ENCODE peak calls at places on chromosomes 16 and 17, in six cellular contexts. One of them, this sample, is unnamed.

GRCh38 chr16:1863681-1864460 is 8.1 kb downstream of the MEIOB start:
- DNase-seq in heart right ventricle: no peak
- DNase-seq in transverse colon: no peak
- DNase-seq in left lung: no peak
- DNase-seq in PC-3: peak; percentile 43
- DNase-seq in IMR-90: peak; percentile 44
- DNase-seq in this sample: no peak

GRCh38 chr17:70613681-70614080 is 444.3 kb downstream of the KCNJ2 start:
- DNase-seq in left lung: no peak
- DNase-seq in heart right ventricle: no peak
- DNase-seq in IMR-90: no peak
- DNase-seq in PC-3: no peak
- DNase-seq in transverse colon: no peak
- DNase-seq in this sample: no peak

GRCh38 chr16:66250686-66251405 is 115.6 kb upstream of the CDH5 start:
- DNase-seq in PC-3: peak; percentile 14
- DNase-seq in heart right ventricle: peak; percentile 78
- DNase-seq in IMR-90: peak; percentile 73
- DNase-seq in transverse colon: peak; percentile 48
- DNase-seq in left lung: no peak
- DNase-seq in this sample: peak; percentile 81

GRCh38 chr17:83092186-83092585 is 12.8 kb downstream of the METRNL start:
- DNase-seq in PC-3: no peak
- DNase-seq in IMR-90: no peak
- DNase-seq in heart right ventricle: no peak
- DNase-seq in left lung: no peak
- DNase-seq in transverse colon: no peak
- DNase-seq in this sample: no peak

GRCh38 chr17:43694081-43694870 is 32.6 kb upstream of the MEOX1 start:
- DNase-seq in left lung: peak; percentile 86
- DNase-seq in transverse colon: peak; percentile 78
- DNase-seq in IMR-90: peak; percentile 75
- DNase-seq in heart right ventricle: peak; percentile 61
- DNase-seq in PC-3: peak; percentile 97
- DNase-seq in this sample: peak; percentile 81

GRCh38 chr17:64393000-64393402 is 2.3 kb upstream of the PECAM1 start:
- DNase-seq in IMR-90: no peak
- DNase-seq in left lung: no peak
- DNase-seq in heart right ventricle: no peak
- DNase-seq in transverse colon: no peak
- DNase-seq in PC-3: no peak
- DNase-seq in this sample: no peak

GRCh38 chr16:1614226-1615102 is 2.3 kb downstream of the CRAMP1 start:
- DNase-seq in transverse colon: peak; percentile 17
- DNase-seq in left lung: peak; percentile 85
- DNase-seq in heart right ventricle: peak; percentile 28
- DNase-seq in IMR-90: peak; percentile 30
- DNase-seq in PC-3: peak; percentile 12
- DNase-seq in this sample: peak; percentile 68

GRCh38 chr17:35084987-35085386 is 21.5 kb upstream of the RFFL start:
- DNase-seq in transverse colon: peak; percentile 21
- DNase-seq in heart right ventricle: no peak
- DNase-seq in IMR-90: peak; percentile 72
- DNase-seq in left lung: no peak
- DNase-seq in PC-3: peak; percentile 93
- DNase-seq in this sample: no peak

GRCh38 chr16:10009691-10010090 is 172.5 kb downstream of the GRIN2A start:
- DNase-seq in heart right ventricle: no peak
- DNase-seq in PC-3: no peak
- DNase-seq in IMR-90: no peak
- DNase-seq in transverse colon: no peak
- DNase-seq in left lung: no peak
- DNase-seq in this sample: no peak

GRCh38 chr16:21986692-21987246 is 14.1 kb downstream of the PDZD9 start:
- DNase-seq in transverse colon: no peak
- DNase-seq in IMR-90: no peak
- DNase-seq in left lung: no peak
- DNase-seq in PC-3: no peak
- DNase-seq in heart right ventricle: no peak
- DNase-seq in this sample: no peak

GRCh38 chr17:30952645-30953393 is 18.0 kb upstream of the RNF135 start:
- DNase-seq in IMR-90: no peak
- DNase-seq in PC-3: no peak
- DNase-seq in left lung: peak; percentile 83
- DNase-seq in heart right ventricle: no peak
- DNase-seq in transverse colon: peak; percentile 25
- DNase-seq in this sample: no peak

GRCh38 chr16:4477966-4478365 is 1.8 kb downstream of the HMOX2 start:
- DNase-seq in heart right ventricle: no peak
- DNase-seq in PC-3: peak; percentile 46
- DNase-seq in transverse colon: no peak
- DNase-seq in left lung: no peak
- DNase-seq in IMR-90: peak; percentile 61
- DNase-seq in this sample: no peak

GRCh38 chr17:33523577-33523981 is 230.5 kb upstream of the ASIC2 start:
- DNase-seq in left lung: no peak
- DNase-seq in IMR-90: no peak
- DNase-seq in PC-3: no peak
- DNase-seq in heart right ventricle: no peak
- DNase-seq in transverse colon: peak; percentile 10
- DNase-seq in this sample: peak; percentile 20

GRCh38 chr17:48445248-48445620 is 15.2 kb upstream of the SKAP1 start:
- DNase-seq in heart right ventricle: no peak
- DNase-seq in IMR-90: no peak
- DNase-seq in PC-3: no peak
- DNase-seq in left lung: no peak
- DNase-seq in transverse colon: no peak
- DNase-seq in this sample: no peak

GRCh38 chr16:5075637-5076036 is 4.0 kb downstream of the ALG1 start:
- DNase-seq in heart right ventricle: no peak
- DNase-seq in left lung: no peak
- DNase-seq in transverse colon: no peak
- DNase-seq in IMR-90: no peak
- DNase-seq in PC-3: no peak
- DNase-seq in this sample: peak; percentile 6

GRCh38 chr16:58661199-58661830 is 23.3 kb downstream of the SLC38A7 start:
- DNase-seq in left lung: no peak
- DNase-seq in transverse colon: peak; percentile 38
- DNase-seq in IMR-90: peak; percentile 91
- DNase-seq in heart right ventricle: no peak
- DNase-seq in PC-3: peak; percentile 85
- DNase-seq in this sample: peak; percentile 54

GRCh38 chr17:76492250-76492988 is 8.8 kb downstream of the RHBDF2 start:
- DNase-seq in transverse colon: peak; percentile 78
- DNase-seq in heart right ventricle: peak; percentile 28
- DNase-seq in IMR-90: no peak
- DNase-seq in PC-3: no peak
- DNase-seq in left lung: no peak
- DNase-seq in this sample: no peak

GRCh38 chr16:2964416-2965223 is 545 bp downstream of the KREMEN2 start:
- DNase-seq in heart right ventricle: no peak
- DNase-seq in PC-3: peak; percentile 71
- DNase-seq in left lung: peak; percentile 89
- DNase-seq in IMR-90: no peak
- DNase-seq in transverse colon: peak; percentile 58
- DNase-seq in this sample: peak; percentile 58

GRCh38 chr17:70810609-70811008 is 641.3 kb downstream of the KCNJ2 start:
- DNase-seq in PC-3: peak; percentile 56
- DNase-seq in IMR-90: peak; percentile 70
- DNase-seq in left lung: no peak
- DNase-seq in transverse colon: no peak
- DNase-seq in heart right ventricle: no peak
- DNase-seq in this sample: no peak

GRCh38 chr16:2954228-2954627 is 9.8 kb upstream of the KREMEN2 start:
- DNase-seq in PC-3: no peak
- DNase-seq in transverse colon: no peak
- DNase-seq in heart right ventricle: no peak
- DNase-seq in left lung: no peak
- DNase-seq in IMR-90: no peak
- DNase-seq in this sample: peak; percentile 32

GRCh38 chr17:47278561-47278960 is 24.9 kb downstream of the ITGB3 start:
- DNase-seq in transverse colon: no peak
- DNase-seq in heart right ventricle: no peak
- DNase-seq in PC-3: no peak
- DNase-seq in left lung: no peak
- DNase-seq in IMR-90: no peak
- DNase-seq in this sample: no peak

GRCh38 chr17:47277921-47278320 is 24.3 kb downstream of the ITGB3 start:
- DNase-seq in transverse colon: no peak
- DNase-seq in PC-3: no peak
- DNase-seq in left lung: no peak
- DNase-seq in IMR-90: peak; percentile 65
- DNase-seq in heart right ventricle: no peak
- DNase-seq in this sample: no peak

GRCh38 chr17:47280072-47280811 is 26.6 kb downstream of the ITGB3 start:
- DNase-seq in left lung: no peak
- DNase-seq in transverse colon: no peak
- DNase-seq in heart right ventricle: no peak
- DNase-seq in IMR-90: peak; percentile 48
- DNase-seq in PC-3: no peak
- DNase-seq in this sample: no peak

GRCh38 chr17:47281246-47281645 is 27.6 kb downstream of the ITGB3 start:
- DNase-seq in PC-3: no peak
- DNase-seq in IMR-90: no peak
- DNase-seq in transverse colon: no peak
- DNase-seq in heart right ventricle: no peak
- DNase-seq in left lung: no peak
- DNase-seq in this sample: no peak

GRCh38 chr17:47279062-47279801 is 25.6 kb downstream of the ITGB3 start:
- DNase-seq in PC-3: peak; percentile 82
- DNase-seq in heart right ventricle: peak; percentile 67
- DNase-seq in transverse colon: peak; percentile 56
- DNase-seq in left lung: no peak
- DNase-seq in IMR-90: peak; percentile 97
- DNase-seq in this sample: peak; percentile 82
- H3K27me3 ChIP-seq in PC-3: no peaks in the 10 kb centered on the region
- H3K27me3 ChIP-seq in heart right ventricle: no peaks in the 10 kb centered on the region
- H3K27me3 ChIP-seq in transverse colon: no peaks in the 10 kb centered on the region
- H3K27me3 ChIP-seq in left lung: no peaks in the 10 kb centered on the region
- H3K27me3 ChIP-seq in IMR-90: no peaks in the 10 kb centered on the region
- H3K27me3 ChIP-seq in this sample: no peaks in the 10 kb centered on the region

DNA sequence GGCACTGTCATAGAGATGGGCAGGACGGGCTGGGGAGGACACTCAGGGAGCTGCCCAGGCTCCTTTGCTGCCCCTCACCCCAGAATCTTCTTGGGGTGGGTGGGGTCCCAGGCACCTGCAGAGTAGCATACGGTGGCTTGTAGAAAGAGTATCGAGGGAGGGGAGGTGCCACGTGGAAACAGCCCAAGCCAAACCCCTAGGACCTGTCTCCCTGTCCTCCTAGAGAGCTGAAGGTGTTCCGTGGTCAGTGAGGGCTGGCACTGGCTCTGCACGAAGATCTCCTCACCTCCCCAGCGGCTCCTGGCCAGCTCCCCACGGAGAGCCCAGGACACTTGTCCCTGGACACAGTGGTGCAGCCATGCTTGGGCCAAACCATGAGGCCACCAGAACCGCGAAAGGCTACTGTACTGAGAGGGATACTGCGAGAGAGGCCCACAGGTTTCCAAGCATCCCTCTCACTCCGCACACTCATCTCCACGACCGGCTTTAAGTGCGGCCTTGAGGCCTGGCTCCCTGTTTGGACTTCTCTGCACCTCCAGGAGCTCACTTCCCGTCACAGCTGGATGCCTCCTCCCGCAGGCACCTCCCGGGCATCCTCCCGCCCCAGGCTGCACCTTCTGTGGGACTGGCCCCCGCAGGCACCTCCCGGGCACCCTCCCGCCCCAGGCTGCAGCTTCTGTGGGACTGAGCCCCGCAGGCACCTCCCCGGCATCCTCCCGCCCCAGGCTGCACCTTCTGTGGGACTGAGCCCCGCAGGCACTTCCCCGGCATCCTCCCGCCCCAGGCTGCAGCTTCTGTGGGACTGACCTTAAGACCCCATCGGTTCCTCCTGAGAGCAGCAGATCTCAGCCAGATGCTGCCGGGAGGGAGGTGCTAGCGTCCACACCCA is 2.0 kb upstream of the MAFG start:
- DNase-seq in heart right ventricle: no peak
- DNase-seq in left lung: peak; percentile 59
- DNase-seq in PC-3: no peak
- DNase-seq in IMR-90: no peak
- DNase-seq in transverse colon: no peak
- DNase-seq in this sample: peak; percentile 48
- H3K4me1 ChIP-seq in heart right ventricle: peaks cover 31% of the 10 kb centered on the region
- H3K4me1 ChIP-seq in left lung: peaks cover 36% of the 10 kb centered on the region
- H3K4me1 ChIP-seq in PC-3: peaks cover 23% of the 10 kb centered on the region
- H3K4me1 ChIP-seq in IMR-90: peaks cover 15% of the 10 kb centered on the region
- H3K4me1 ChIP-seq in transverse colon: peaks cover 20% of the 10 kb centered on the region
- H3K4me1 ChIP-seq in this sample: peaks cover 16% of the 10 kb centered on the region

DNA sequence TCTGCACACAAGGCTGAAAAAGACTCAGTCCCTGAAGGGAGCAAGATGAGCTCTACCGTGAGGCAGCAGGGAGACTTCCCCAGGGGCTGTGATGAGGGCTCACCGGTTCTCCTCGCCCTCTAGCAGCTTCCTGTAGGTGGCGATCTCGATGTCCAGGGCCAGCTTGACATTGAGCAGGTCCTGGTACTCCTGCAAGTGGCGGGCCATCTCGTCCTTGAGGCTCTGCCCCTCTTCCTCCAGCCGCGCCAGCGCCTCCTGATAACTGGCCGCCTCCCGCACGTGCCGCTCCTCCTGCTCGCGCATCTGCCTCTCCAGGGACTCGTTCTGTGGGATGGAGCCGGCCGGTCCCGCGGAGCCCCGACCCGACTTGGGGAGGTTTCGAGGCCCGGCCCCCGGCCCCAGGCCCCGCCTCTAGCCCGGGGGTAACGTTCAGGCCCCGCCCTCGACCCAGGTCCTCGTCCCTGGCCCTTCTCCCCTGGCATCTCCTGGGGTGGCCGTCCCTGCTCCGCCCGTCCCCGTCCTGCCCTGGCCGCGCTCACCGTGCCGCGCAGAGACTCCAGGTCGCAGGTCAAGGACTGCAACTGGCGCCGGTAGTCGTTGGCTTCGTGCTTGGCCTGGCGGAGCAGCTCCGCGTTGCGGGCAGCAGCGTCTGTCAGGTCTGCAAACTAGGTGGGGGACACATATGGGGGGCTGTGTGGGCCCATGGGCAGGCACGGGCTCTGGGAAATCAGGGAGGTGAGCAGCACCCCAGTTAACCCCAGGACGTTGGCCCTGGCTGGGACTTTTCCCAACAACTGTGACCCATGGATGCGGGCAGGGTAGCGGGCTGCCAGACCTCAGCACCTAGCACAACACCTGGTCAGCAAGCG is 3.9 kb downstream of the GFAP start:
- DNase-seq in PC-3: peak; percentile 48
- DNase-seq in heart right ventricle: peak; percentile 63
- DNase-seq in left lung: peak; percentile 84
- DNase-seq in transverse colon: peak; percentile 72
- DNase-seq in IMR-90: peak; percentile 24
- DNase-seq in this sample: peak; percentile 40
- H3K4me3 ChIP-seq in PC-3: no peak overlapping the region
- H3K4me3 ChIP-seq in heart right ventricle: peak overlapping the region; percentile 51
- H3K4me3 ChIP-seq in left lung: peak overlapping the region; percentile 11
- H3K4me3 ChIP-seq in transverse colon: peak overlapping the region; percentile 5
- H3K4me3 ChIP-seq in IMR-90: no peak overlapping the region
- H3K4me3 ChIP-seq in this sample: peak overlapping the region; percentile 51

DNA sequence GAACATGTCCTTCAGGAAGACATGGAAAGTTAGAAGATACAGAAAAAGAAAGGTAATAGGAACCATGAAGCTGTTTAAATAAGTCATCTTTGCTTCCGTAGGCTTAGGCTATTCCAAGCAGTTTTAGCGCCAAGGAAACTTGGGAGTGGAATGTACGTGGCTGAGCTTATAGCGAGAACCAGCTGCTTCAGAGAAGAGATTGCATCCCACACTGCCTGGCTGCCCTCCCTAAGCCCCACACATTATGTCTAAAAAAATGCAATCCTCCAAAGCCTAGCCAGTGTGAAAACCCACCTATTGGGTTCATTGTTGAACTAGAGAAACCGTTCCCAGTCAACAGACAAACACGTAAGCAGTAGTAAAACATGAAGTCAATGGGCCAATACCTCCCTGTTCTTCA is 149.9 kb downstream of the SLC39A11 start:
- DNase-seq in heart right ventricle: no peak
- DNase-seq in PC-3: no peak
- DNase-seq in IMR-90: peak; percentile 20
- DNase-seq in transverse colon: no peak
- DNase-seq in left lung: no peak
- DNase-seq in this sample: no peak
- H3K27me3 ChIP-seq in heart right ventricle: no peaks in the 10 kb centered on the region
- H3K27me3 ChIP-seq in PC-3: no peaks in the 10 kb centered on the region
- H3K27me3 ChIP-seq in IMR-90: no peaks in the 10 kb centered on the region
- H3K27me3 ChIP-seq in transverse colon: no peaks in the 10 kb centered on the region
- H3K27me3 ChIP-seq in left lung: no peaks in the 10 kb centered on the region
- H3K27me3 ChIP-seq in this sample: no peaks in the 10 kb centered on the region